ENCODE peak calls at places on chromosomes 16 and 17, in five cellular contexts. K is body of pancreas, E is A549, F is mammary epithelial cell, M is prostate gland. U is an unnamed sample.

GRCh38 chr17:72661093-72661944 is 431.2 kb downstream of the SLC39A11 start:
- DNase-seq in K (peak; percentile 68), E (no peak), F (peak; percentile 100), M (peak; percentile 77), U (peak; percentile 91)

GRCh38 chr16:9364721-9365693 is 273.6 kb downstream of the HAPSTR1 start:
- DNase-seq in K (peak; percentile 98), E (no peak), F (no peak), M (peak; percentile 96), U (no peak)

GRCh38 chr16:11665071-11665491 is 3.2 kb upstream of the SNN start:
- DNase-seq in K (no peak), E (no peak), F (no peak), M (no peak), U (no peak)

GRCh38 chr16:2006317-2006716 is 3.3 kb downstream of the ZNF598 start:
- DNase-seq in K (no peak), E (no peak), F (no peak), M (no peak), U (no peak)

GRCh38 chr16:13070268-13070667 is 168.9 kb downstream of the SHISA9 start:
- DNase-seq in K (peak; percentile 36), E (no peak), F (peak; percentile 9), M (no peak), U (no peak)

GRCh38 chr17:10156579-10157488 is 41.6 kb downstream of the GAS7 start:
- DNase-seq in K (peak; percentile 75), E (no peak), F (no peak), M (no peak), U (no peak)

GRCh38 chr17:2282297-2282873 is 21.2 kb downstream of the SMG6 start:
- DNase-seq in K (peak; percentile 13), E (peak; percentile 67), F (peak; percentile 46), M (no peak), U (peak; percentile 70)

GRCh38 chr16:49510141-49510540 is 136.5 kb downstream of the C16orf78 start:
- DNase-seq in K (no peak), E (no peak), F (no peak), M (no peak), U (no peak)

GRCh38 chr17:73723317-73723716 is 79.1 kb upstream of the SDK2 start:
- DNase-seq in K (no peak), E (no peak), F (no peak), M (no peak), U (no peak)

GRCh38 chr16:46713634-46714033 is 24.2 kb downstream of the ORC6 start:
- DNase-seq in K (no peak), E (no peak), F (no peak), M (no peak), U (no peak)

GRCh38 chr17:27256225-27257030 is 37.5 kb upstream of the WSB1 start:
- DNase-seq in K (no peak), E (no peak), F (no peak), M (no peak), U (peak; percentile 77)
- H3K27ac ChIP-seq in K (peak overlapping the region; percentile 16), E (peak overlapping the region; percentile 51), F (no peak overlapping the region), M (peak overlapping the region; percentile 56), U (peak overlapping the region; percentile 80)

DNA sequence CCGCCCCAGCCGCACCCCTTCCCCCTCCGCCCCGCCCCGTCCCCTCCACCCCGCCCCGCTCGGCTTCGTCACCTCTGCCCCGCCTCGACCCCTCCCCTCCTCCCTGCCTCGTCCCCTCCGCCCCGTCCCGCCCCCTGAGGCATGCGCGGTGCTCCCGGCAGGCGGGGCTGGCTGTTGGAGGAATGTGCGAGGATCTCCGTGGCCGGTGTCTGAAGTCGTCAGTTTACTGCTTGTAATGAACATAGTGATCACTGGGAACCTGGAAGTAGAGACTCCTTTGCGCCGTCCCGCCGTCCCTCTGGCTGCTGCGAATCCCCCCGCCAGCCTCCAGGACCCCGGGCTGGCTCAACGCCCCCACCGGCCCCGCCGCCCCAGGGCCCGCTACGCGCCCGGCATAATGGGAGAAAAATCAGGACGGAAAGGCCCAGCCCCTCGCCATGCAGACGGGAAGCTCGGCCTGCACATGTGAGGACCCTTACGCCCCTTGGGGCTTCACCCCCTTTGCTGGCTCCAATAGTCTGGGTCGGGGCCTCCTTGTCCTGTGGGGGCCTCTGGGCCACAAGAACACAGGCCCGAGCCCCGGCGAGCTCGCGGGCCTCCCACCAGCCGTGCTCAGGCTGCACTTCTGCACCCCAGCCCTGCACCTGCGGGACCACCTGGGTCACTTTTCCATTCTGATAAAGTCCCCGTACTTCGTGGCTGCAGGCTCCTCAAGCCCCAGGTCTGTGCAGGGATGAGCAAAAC is 743.1 kb downstream of the KCNJ18 start:
- DNase-seq in K (no peak), E (no peak), F (no peak), M (no peak), U (no peak)
- H3K9me3 ChIP-seq in K (no peaks in the 10 kb centered on the region), E (no peaks in the 10 kb centered on the region), F (peaks cover 15% of the 10 kb centered on the region), M (no peaks in the 10 kb centered on the region), U (peaks cover under 1% of the 10 kb centered on the region)

GRCh38 chr17:17926036-17926435 is 46.2 kb downstream of the TOM1L2 start:
- DNase-seq in K (no peak), E (no peak), F (no peak), M (no peak), U (no peak)
- H3K27ac ChIP-seq in K (peak overlapping the region; percentile 65), E (peak overlapping the region; percentile 19), F (no peak overlapping the region), M (no peak overlapping the region), U (no peak overlapping the region)

GRCh38 chr16:35910409-35910808 is 2451.0 kb downstream of the TP53TG3F start:
- DNase-seq in K (no peak), E (no peak), F (no peak), M (no peak), U (no peak)
- H3K9me3 ChIP-seq in K (no peaks in the 10 kb centered on the region), E (peaks cover 6% of the 10 kb centered on the region), F (peaks cover 34% of the 10 kb centered on the region), M (no peaks in the 10 kb centered on the region), U (no peaks in the 10 kb centered on the region)

GRCh38 chr17:49565948-49566491 is 9.7 kb upstream of the NXPH3 start:
- DNase-seq in K (peak; percentile 92), E (no peak), F (peak; percentile 38), M (peak; percentile 85), U (peak; percentile 46)
- H3K27ac ChIP-seq in K (peak overlapping the region; percentile 21), E (no peak overlapping the region), F (no peak overlapping the region), M (peak overlapping the region; percentile 69), U (no peak overlapping the region)

GRCh38 chr16:89232107-89232506 is 14.6 kb downstream of the ZNF778 start:
- DNase-seq in K (no peak), E (no peak), F (no peak), M (no peak), U (no peak)
- H3K9me3 ChIP-seq in K (no peaks in the 10 kb centered on the region), E (peaks cover 92% of the 10 kb centered on the region), F (peaks cover 34% of the 10 kb centered on the region), M (no peaks in the 10 kb centered on the region), U (peaks cover 4% of the 10 kb centered on the region)

DNA sequence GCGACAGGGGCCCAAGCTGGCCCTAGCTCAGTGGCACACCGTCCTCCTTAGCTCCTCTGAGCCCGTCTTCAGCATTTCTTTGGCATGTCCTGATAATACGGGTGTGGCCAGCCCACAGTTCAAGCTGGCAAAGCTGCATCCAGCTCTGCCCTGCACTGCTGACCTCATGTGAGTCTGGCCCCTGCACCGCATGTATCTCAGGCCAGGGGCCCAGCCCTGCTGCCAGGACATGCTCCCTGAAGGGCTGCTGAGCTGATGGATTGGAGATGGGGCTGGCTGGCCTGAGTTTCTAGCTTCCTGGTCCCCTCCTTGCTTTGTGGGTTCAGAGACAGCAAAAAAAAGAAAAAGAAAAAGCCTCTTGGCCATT is 2.4 kb downstream of the DOC2B start:
- DNase-seq in K (no peak), E (no peak), F (no peak), M (no peak), U (no peak)
- H3K27ac ChIP-seq in K (no peak overlapping the region), E (no peak overlapping the region), F (no peak overlapping the region), M (no peak overlapping the region), U (no peak overlapping the region)

DNA sequence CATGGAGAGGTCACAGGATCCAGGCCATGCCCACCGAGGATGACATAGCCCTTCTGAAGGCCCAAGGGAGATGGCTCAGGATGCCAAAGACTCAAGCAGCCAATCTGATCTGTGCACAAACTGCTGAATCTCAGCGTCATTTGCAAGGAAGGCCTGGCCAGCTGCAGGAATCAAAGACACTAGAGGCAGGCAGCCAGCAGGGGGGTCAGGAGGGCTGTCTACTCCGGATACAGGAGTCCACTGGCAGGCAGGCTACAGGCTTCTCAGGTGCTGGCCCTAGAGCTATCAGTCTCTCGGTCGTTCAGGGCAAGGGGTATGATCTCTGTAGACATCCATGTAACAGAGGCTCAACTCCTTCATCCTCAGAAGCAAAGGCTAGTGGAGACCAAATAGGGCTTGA is 1735.3 kb downstream of the TP53TG3F start:
- DNase-seq in K (no peak), E (no peak), F (no peak), M (no peak), U (no peak)
- H3K9me3 ChIP-seq in K (no peaks in the 10 kb centered on the region), E (no peaks in the 10 kb centered on the region), F (peaks cover 17% of the 10 kb centered on the region), M (no peaks in the 10 kb centered on the region), U (no peaks in the 10 kb centered on the region)

DNA sequence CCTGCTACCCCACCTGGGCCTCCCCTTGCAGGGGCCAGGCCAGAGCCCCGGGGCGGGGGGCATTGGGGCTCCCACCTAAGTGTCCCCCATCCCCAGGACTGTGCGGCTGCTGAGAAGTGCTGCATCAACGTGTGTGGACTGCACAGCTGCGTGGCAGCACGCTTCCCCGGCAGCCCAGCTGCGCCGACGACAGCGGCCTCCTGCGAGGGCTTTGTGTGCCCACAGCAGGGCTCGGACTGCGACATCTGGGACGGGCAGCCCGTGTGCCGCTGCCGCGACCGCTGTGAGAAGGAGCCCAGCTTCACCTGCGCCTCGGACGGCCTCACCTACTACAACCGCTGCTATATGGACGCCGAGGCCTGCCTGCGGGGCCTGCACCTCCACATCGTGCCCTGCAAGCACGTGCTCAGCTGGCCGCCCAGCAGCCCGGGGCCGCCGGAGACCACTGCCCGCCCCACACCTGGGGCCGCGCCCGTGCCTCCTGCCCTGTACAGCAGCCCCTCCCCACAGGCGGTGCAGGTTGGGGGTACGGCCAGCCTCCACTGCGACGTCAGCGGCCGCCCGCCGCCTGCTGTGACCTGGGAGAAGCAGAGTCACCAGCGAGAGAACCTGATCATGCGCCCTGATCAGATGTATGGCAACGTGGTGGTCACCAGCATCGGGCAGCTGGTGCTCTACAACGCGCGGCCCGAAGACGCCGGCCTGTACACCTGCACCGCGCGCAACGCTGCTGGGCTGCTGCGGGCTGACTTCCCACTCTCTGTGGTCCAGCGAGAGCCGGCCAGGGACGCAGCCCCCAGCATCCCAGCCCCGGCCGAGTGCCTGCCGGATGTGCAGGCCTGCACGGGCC is 1.9 kb downstream of the WFIKKN1 start:
- DNase-seq in K (no peak), E (no peak), F (no peak), M (no peak), U (no peak)
- H3K27ac ChIP-seq in K (no peak overlapping the region), E (no peak overlapping the region), F (no peak overlapping the region), M (no peak overlapping the region), U (no peak overlapping the region)